ENCODE peak calls at places on chromosomes 6 and 20, in six cellular contexts. One of them, this sample, is unnamed.

GRCh38 chr20:57610261-57610952 is 9.8 kb downstream of the ZBP1 start:
- DNase-seq in suprapubic skin: peak
- DNase-seq in GM10248: no peak
- DNase-seq in left ventricle myocardium inferior: no peak
- DNase-seq in colonic mucosa: no peak
- DNase-seq in B cell: no peak
- DNase-seq in this sample: no peak

GRCh38 chr6:116127771-116128493 is 2.0 kb upstream of the COL10A1 start:
- DNase-seq in suprapubic skin: no peak
- DNase-seq in GM10248: no peak
- DNase-seq in left ventricle myocardium inferior: no peak
- DNase-seq in colonic mucosa: no peak
- DNase-seq in B cell: no peak
- DNase-seq in this sample: no peak

GRCh38 chr6:36625161-36625919 is 31.2 kb downstream of the SRSF3 start:
- DNase-seq in suprapubic skin: peak
- DNase-seq in GM10248: no peak
- DNase-seq in left ventricle myocardium inferior: no peak
- DNase-seq in colonic mucosa: peak
- DNase-seq in B cell: no peak
- DNase-seq in this sample: peak

GRCh38 chr20:63520939-63521601 is 505 bp downstream of the PPDPF start:
- DNase-seq in suprapubic skin: peak
- DNase-seq in GM10248: peak
- DNase-seq in left ventricle myocardium inferior: peak
- DNase-seq in colonic mucosa: peak
- DNase-seq in B cell: peak
- DNase-seq in this sample: peak

GRCh38 chr6:43978473-43979360 is 148.5 kb downstream of the MRPL14 start:
- DNase-seq in suprapubic skin: peak
- DNase-seq in GM10248: no peak
- DNase-seq in left ventricle myocardium inferior: no peak
- DNase-seq in colonic mucosa: no peak
- DNase-seq in B cell: no peak
- DNase-seq in this sample: no peak

GRCh38 chr6:26570027-26570809 is 26.5 kb upstream of the ABT1 start:
- DNase-seq in suprapubic skin: no peak
- DNase-seq in GM10248: no peak
- DNase-seq in left ventricle myocardium inferior: no peak
- DNase-seq in colonic mucosa: no peak
- DNase-seq in B cell: no peak
- DNase-seq in this sample: no peak

GRCh38 chr6:24719125-24719931 is at the start of gene C6orf62:
- DNase-seq in suprapubic skin: no peak
- DNase-seq in GM10248: peak
- DNase-seq in left ventricle myocardium inferior: no peak
- DNase-seq in colonic mucosa: peak
- DNase-seq in B cell: peak
- DNase-seq in this sample: no peak

GRCh38 chr6:50718058-50718457 is 4.7 kb downstream of the TFAP2D start:
- DNase-seq in suprapubic skin: no peak
- DNase-seq in GM10248: no peak
- DNase-seq in left ventricle myocardium inferior: no peak
- DNase-seq in colonic mucosa: no peak
- DNase-seq in B cell: no peak
- DNase-seq in this sample: no peak

GRCh38 chr6:106731144-106731842 is 101.9 kb downstream of the QRSL1 start:
- DNase-seq in suprapubic skin: no peak
- DNase-seq in GM10248: no peak
- DNase-seq in left ventricle myocardium inferior: no peak
- DNase-seq in colonic mucosa: peak
- DNase-seq in B cell: no peak
- DNase-seq in this sample: no peak

GRCh38 chr20:63105211-63106107 is 98.7 kb upstream of the BHLHE23 start:
- DNase-seq in suprapubic skin: no peak
- DNase-seq in GM10248: no peak
- DNase-seq in left ventricle myocardium inferior: no peak
- DNase-seq in colonic mucosa: no peak
- DNase-seq in B cell: no peak
- DNase-seq in this sample: no peak

GRCh38 chr20:54340667-54341081 is 132.8 kb downstream of the PFDN4 start:
- DNase-seq in suprapubic skin: no peak
- DNase-seq in GM10248: no peak
- DNase-seq in left ventricle myocardium inferior: no peak
- DNase-seq in colonic mucosa: no peak
- DNase-seq in B cell: no peak
- DNase-seq in this sample: no peak

GRCh38 chr6:87078983-87079616 is 15.8 kb downstream of the CGA start:
- DNase-seq in suprapubic skin: no peak
- DNase-seq in GM10248: peak
- DNase-seq in left ventricle myocardium inferior: peak
- DNase-seq in colonic mucosa: peak
- DNase-seq in B cell: peak
- DNase-seq in this sample: peak

GRCh38 chr6:89154131-89154530 is 8.3 kb downstream of the PM20D2 start:
- DNase-seq in suprapubic skin: no peak
- DNase-seq in GM10248: no peak
- DNase-seq in left ventricle myocardium inferior: no peak
- DNase-seq in colonic mucosa: no peak
- DNase-seq in B cell: no peak
- DNase-seq in this sample: no peak

GRCh38 chr20:64231621-64232550 is 23.7 kb upstream of the PCMTD2 start:
- DNase-seq in suprapubic skin: no peak
- DNase-seq in GM10248: no peak
- DNase-seq in left ventricle myocardium inferior: no peak
- DNase-seq in colonic mucosa: no peak
- DNase-seq in B cell: no peak
- DNase-seq in this sample: no peak

GRCh38 chr20:50541606-50542041 is 31.4 kb downstream of the PTPN1 start:
- DNase-seq in suprapubic skin: no peak
- DNase-seq in GM10248: no peak
- DNase-seq in left ventricle myocardium inferior: no peak
- DNase-seq in colonic mucosa: no peak
- DNase-seq in B cell: no peak
- DNase-seq in this sample: no peak

GRCh38 chr20:54028276-54029011 is 42.0 kb downstream of the BCAS1 start:
- DNase-seq in suprapubic skin: no peak
- DNase-seq in GM10248: no peak
- DNase-seq in left ventricle myocardium inferior: no peak
- DNase-seq in colonic mucosa: no peak
- DNase-seq in B cell: no peak
- DNase-seq in this sample: no peak

GRCh38 chr6:110671447-110671846 is 143.8 kb downstream of the CDK19 start:
- DNase-seq in suprapubic skin: no peak
- DNase-seq in GM10248: no peak
- DNase-seq in left ventricle myocardium inferior: no peak
- DNase-seq in colonic mucosa: no peak
- DNase-seq in B cell: no peak
- DNase-seq in this sample: no peak

GRCh38 chr20:45487231-45487635 is 17.7 kb downstream of the WFDC2 start:
- DNase-seq in suprapubic skin: no peak
- DNase-seq in GM10248: no peak
- DNase-seq in left ventricle myocardium inferior: no peak
- DNase-seq in colonic mucosa: no peak
- DNase-seq in B cell: peak
- DNase-seq in this sample: no peak

DNA sequence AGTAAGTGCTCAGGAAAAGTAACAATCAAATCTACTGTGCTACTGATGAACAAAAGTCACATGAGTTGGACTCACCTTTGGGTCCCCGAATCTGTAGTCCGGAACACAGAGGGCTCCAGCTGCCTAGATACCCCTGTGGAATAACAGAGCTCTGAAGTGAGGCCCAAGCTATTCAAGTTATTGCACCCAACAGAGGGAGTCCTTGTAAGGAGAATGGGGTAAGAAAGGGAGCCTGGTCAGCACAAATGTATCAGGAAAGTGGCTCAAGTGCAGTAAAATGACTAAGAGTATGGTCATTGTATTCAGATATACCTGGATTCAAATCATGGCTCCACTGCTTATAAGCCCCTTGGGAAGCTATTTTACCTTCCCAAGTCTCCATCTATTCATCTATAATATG is 20.9 kb downstream of the EDN1 start:
- DNase-seq in suprapubic skin: no peak
- DNase-seq in GM10248: no peak
- DNase-seq in left ventricle myocardium inferior: no peak
- DNase-seq in colonic mucosa: no peak
- DNase-seq in B cell: no peak
- DNase-seq in this sample: no peak
- TF ChIP-seq CTCF in suprapubic skin: no peak
- TF ChIP-seq CTCF in GM10248: no peak
- TF ChIP-seq CTCF in left ventricle myocardium inferior: peak
- TF ChIP-seq CTCF in colonic mucosa: no peak
- TF ChIP-seq CTCF in B cell: no peak
- TF ChIP-seq CTCF in this sample: no peak

GRCh38 chr6:39891353-39891752 is 42.9 kb downstream of the MOCS1 start:
- DNase-seq in suprapubic skin: no peak
- DNase-seq in GM10248: no peak
- DNase-seq in left ventricle myocardium inferior: no peak
- DNase-seq in colonic mucosa: no peak
- DNase-seq in B cell: no peak
- DNase-seq in this sample: no peak

GRCh38 chr6:39891976-39892375 is 42.3 kb downstream of the MOCS1 start:
- DNase-seq in suprapubic skin: no peak
- DNase-seq in GM10248: no peak
- DNase-seq in left ventricle myocardium inferior: no peak
- DNase-seq in colonic mucosa: no peak
- DNase-seq in B cell: no peak
- DNase-seq in this sample: no peak

GRCh38 chr6:39889229-39889628 is 45.0 kb downstream of the MOCS1 start:
- DNase-seq in suprapubic skin: no peak
- DNase-seq in GM10248: no peak
- DNase-seq in left ventricle myocardium inferior: no peak
- DNase-seq in colonic mucosa: no peak
- DNase-seq in B cell: no peak
- DNase-seq in this sample: no peak

GRCh38 chr6:39893286-39893685 is 41.0 kb downstream of the MOCS1 start:
- DNase-seq in suprapubic skin: no peak
- DNase-seq in GM10248: no peak
- DNase-seq in left ventricle myocardium inferior: no peak
- DNase-seq in colonic mucosa: no peak
- DNase-seq in B cell: no peak
- DNase-seq in this sample: no peak

GRCh38 chr6:39892490-39893129 is 41.7 kb downstream of the MOCS1 start:
- DNase-seq in suprapubic skin: no peak
- DNase-seq in GM10248: peak
- DNase-seq in left ventricle myocardium inferior: peak
- DNase-seq in colonic mucosa: peak
- DNase-seq in B cell: no peak
- DNase-seq in this sample: peak
- TF ChIP-seq CTCF in suprapubic skin: peak
- TF ChIP-seq CTCF in GM10248: peak
- TF ChIP-seq CTCF in left ventricle myocardium inferior: peak
- TF ChIP-seq CTCF in colonic mucosa: peak
- TF ChIP-seq CTCF in B cell: no peak
- TF ChIP-seq CTCF in this sample: no peak

GRCh38 chr20:25470045-25470444 is 62.6 kb downstream of the GINS1 start:
- DNase-seq in suprapubic skin: no peak
- DNase-seq in GM10248: peak
- DNase-seq in left ventricle myocardium inferior: no peak
- DNase-seq in colonic mucosa: peak
- DNase-seq in B cell: no peak
- DNase-seq in this sample: no peak
- TF ChIP-seq CTCF in suprapubic skin: peak
- TF ChIP-seq CTCF in GM10248: peak
- TF ChIP-seq CTCF in left ventricle myocardium inferior: peak
- TF ChIP-seq CTCF in colonic mucosa: peak
- TF ChIP-seq CTCF in B cell: no peak
- TF ChIP-seq CTCF in this sample: peak

GRCh38 chr6:153231048-153231635 is 100.1 kb upstream of the RGS17 start:
- DNase-seq in suprapubic skin: no peak
- DNase-seq in GM10248: peak
- DNase-seq in left ventricle myocardium inferior: peak
- DNase-seq in colonic mucosa: peak
- DNase-seq in B cell: no peak
- DNase-seq in this sample: no peak
- TF ChIP-seq CTCF in suprapubic skin: peak
- TF ChIP-seq CTCF in GM10248: peak
- TF ChIP-seq CTCF in left ventricle myocardium inferior: peak
- TF ChIP-seq CTCF in colonic mucosa: peak
- TF ChIP-seq CTCF in B cell: no peak
- TF ChIP-seq CTCF in this sample: peak

GRCh38 chr20:60993647-60994046 is 258.4 kb upstream of the CDH4 start:
- DNase-seq in suprapubic skin: no peak
- DNase-seq in GM10248: no peak
- DNase-seq in left ventricle myocardium inferior: no peak
- DNase-seq in colonic mucosa: no peak
- DNase-seq in B cell: no peak
- DNase-seq in this sample: no peak
- TF ChIP-seq CTCF in suprapubic skin: no peak
- TF ChIP-seq CTCF in GM10248: no peak
- TF ChIP-seq CTCF in left ventricle myocardium inferior: no peak
- TF ChIP-seq CTCF in colonic mucosa: no peak
- TF ChIP-seq CTCF in B cell: no peak
- TF ChIP-seq CTCF in this sample: no peak

GRCh38 chr20:3407426-3408250 is at the start of gene DNAAF9:
- DNase-seq in suprapubic skin: peak
- DNase-seq in GM10248: peak
- DNase-seq in left ventricle myocardium inferior: peak
- DNase-seq in colonic mucosa: peak
- DNase-seq in B cell: peak
- DNase-seq in this sample: peak
- TF ChIP-seq CTCF in suprapubic skin: peak
- TF ChIP-seq CTCF in GM10248: peak
- TF ChIP-seq CTCF in left ventricle myocardium inferior: peak
- TF ChIP-seq CTCF in colonic mucosa: no peak
- TF ChIP-seq CTCF in B cell: peak
- TF ChIP-seq CTCF in this sample: no peak